ENCODE peak calls at places on chromosomes 6 and 20, in four cellular contexts. S is WTC11, K is K562, E is SK-N-SH. F is an unnamed sample.

GRCh38 chr6:37396571-37397185 is 36.3 kb upstream of the CMTR1 start:
- DNase-seq in S (no peak), K (no peak), E (no peak), F (no peak)

GRCh38 chr6:117506180-117506835 is 23.8 kb downstream of the DCBLD1 start:
- DNase-seq in S (no peak), K (no peak), E (no peak), F (peak)

GRCh38 chr6:106241498-106241897 is 84.1 kb downstream of the ATG5 start:
- DNase-seq in S (no peak), K (no peak), E (no peak), F (no peak)

GRCh38 chr6:20564269-20564668 is 30.0 kb downstream of the CDKAL1 start:
- DNase-seq in S (no peak), K (no peak), E (no peak), F (no peak)

GRCh38 chr6:31086788-31087440 is 25.5 kb downstream of the C6orf15 start:
- DNase-seq in S (no peak), K (no peak), E (no peak), F (no peak)

GRCh38 chr6:144219056-144219685 is 66.0 kb upstream of the UTRN start:
- DNase-seq in S (no peak), K (peak), E (peak), F (peak)

GRCh38 chr6:12504325-12504966 is 212.1 kb upstream of the PHACTR1 start:
- DNase-seq in S (peak), K (peak), E (peak), F (peak)

GRCh38 chr6:151196571-151196970 is 43.2 kb upstream of the AKAP12 start:
- DNase-seq in S (no peak), K (no peak), E (no peak), F (no peak)

GRCh38 chr6:27280064-27280539 is 32.0 kb downstream of the POM121L2 start:
- DNase-seq in S (peak), K (peak), E (peak), F (peak)
- TF ChIP-seq FOXJ3 in S (no peak), K (no peak), E (no peak), F (no peak)

GRCh38 chr6:75203721-75204120 is 2.1 kb downstream of the COL12A1 start:
- DNase-seq in S (no peak), K (no peak), E (no peak), F (no peak)

GRCh38 chr6:75202676-75203131 is 3.1 kb downstream of the COL12A1 start:
- DNase-seq in S (no peak), K (no peak), E (peak), F (no peak)

GRCh38 chr6:75201076-75201475 is 4.8 kb downstream of the COL12A1 start:
- DNase-seq in S (no peak), K (no peak), E (no peak), F (no peak)

GRCh38 chr6:75199856-75200255 is 6.0 kb downstream of the COL12A1 start:
- DNase-seq in S (no peak), K (no peak), E (no peak), F (no peak)

GRCh38 chr6:75201901-75202672 is 3.8 kb downstream of the COL12A1 start:
- DNase-seq in S (peak), K (no peak), E (peak), F (no peak)
- TF ChIP-seq FOXJ3 in S (no peak), K (no peak), E (no peak), F (no peak)

DNA sequence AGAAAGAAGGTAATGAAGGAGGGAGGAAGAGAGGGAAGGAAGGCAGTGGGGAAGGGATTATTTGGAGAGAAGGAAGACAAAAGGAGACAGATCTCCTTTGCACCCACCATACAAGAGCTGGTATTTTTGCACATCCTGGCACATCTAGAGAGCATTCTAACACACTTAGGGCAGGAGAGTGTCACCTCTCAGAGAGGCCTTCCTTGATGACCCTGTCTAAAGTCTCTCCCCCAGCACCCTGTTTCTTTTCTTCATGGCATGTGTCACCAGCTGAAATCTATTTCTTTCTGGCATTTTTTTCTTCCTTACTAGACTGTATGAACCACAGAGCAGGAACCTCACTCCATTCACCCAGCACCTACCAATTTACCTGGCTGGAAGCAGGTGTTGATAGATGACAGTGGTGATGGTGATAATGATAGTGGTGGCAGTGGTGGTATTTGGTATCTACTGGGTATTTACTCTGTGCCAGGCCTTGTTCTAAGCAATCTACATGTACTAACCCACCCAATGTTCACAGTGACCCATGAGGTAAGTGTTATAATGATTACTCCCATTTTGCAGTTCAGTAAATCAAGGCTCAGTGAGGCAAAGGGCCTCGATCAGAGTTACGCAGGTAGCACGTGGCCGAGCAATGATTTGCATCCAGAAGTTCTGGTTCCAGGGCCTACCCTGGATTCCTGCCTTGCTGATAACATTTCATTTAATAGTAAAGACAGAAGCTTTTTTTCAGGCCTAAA is 131.8 kb downstream of the NFATC2 start:
- DNase-seq in S (no peak), K (no peak), E (no peak), F (no peak)
- TF ChIP-seq FOXJ3 in S (no peak), K (no peak), E (no peak), F (no peak)

GRCh38 chr6:14965340-14966102 is 280.3 kb upstream of the JARID2 start:
- DNase-seq in S (no peak), K (no peak), E (no peak), F (no peak)
- TF ChIP-seq FOXJ3 in S (no peak), K (no peak), E (no peak), F (no peak)

DNA sequence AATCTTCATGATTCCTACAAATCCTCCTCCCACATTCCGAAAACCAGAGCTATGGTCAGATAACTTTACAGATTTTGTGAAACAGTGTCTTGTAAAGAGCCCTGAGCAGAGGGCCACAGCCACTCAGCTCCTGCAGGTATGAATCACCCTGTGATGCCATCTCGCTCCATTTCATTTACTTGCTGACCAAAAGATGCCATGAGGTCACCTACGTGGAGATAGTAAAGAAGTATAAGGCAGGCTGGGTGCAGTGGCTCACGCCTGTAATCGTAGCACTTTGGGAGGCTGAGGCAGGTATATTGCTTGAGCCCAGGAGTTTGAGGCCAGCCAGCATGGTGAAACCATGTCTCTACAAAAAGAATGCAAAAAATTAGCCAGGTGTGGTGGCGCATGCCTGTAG is 30.9 kb downstream of the STK4 start:
- DNase-seq in S (no peak), K (no peak), E (no peak), F (no peak)
- TF ChIP-seq FOXJ3 in S (no peak), K (no peak), E (no peak), F (no peak)

GRCh38 chr20:59081036-59081435 is 38.5 kb upstream of the PRELID3B start:
- DNase-seq in S (no peak), K (no peak), E (no peak), F (no peak)

GRCh38 chr20:59078231-59078630 is 35.6 kb upstream of the PRELID3B start:
- DNase-seq in S (no peak), K (no peak), E (no peak), F (no peak)

GRCh38 chr20:59084041-59084841 is 41.7 kb upstream of the PRELID3B start:
- DNase-seq in S (no peak), K (no peak), E (no peak), F (no peak)

GRCh38 chr20:59082981-59083380 is 40.4 kb upstream of the PRELID3B start:
- DNase-seq in S (no peak), K (no peak), E (no peak), F (no peak)

DNA sequence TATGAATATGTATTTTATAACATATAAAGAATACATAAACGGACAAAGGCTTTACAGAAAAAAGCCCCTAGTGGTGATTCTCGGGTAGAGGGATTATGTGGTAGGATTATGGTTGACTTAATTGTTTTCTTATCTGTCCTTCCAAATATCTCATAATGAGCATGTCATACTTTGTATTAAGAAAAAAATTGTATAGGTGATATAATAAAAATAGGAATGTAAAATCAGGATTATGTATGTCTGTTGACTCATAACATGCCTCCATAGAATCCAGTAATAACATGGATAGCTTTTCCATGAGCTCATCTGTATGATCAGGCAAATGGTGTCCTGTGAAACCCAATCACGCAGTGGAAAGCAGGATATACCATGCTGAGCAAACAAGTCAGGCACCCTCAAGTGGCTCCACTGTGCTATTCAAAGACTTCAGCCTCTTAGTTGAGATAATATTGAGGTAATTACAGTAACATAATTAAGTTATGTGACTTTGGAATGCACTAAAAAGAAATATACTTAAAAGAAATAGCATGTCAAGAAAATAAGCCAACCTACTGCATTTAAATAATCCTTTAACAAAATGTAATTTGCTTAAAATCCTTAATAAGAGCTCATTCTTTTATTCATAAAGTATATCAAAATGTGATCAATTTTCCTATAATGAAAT is 39.6 kb upstream of the PRELID3B start:
- DNase-seq in S (no peak), K (peak), E (no peak), F (peak)
- TF ChIP-seq FOXJ3 in S (no peak), K (no peak), E (no peak), F (no peak)

DNA sequence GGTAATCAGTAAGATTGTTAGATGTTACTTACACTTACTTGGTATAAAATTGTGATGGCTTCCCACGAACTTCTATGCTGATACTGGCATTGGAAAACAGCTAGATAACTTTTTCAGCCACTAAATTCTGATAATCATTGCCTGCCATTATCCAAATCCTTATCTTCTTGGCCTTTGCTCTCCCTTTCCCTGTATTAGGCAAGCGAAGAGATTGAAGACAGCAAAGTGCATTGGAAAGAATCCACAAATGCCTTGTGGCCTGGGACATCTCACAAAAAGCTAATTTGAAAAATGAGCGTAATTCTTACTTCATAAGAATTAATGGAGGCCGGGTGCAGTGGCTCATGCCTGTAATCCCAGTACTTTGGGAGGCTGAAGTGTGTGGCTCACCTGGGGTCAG is 79.5 kb upstream of the MARCKS start:
- DNase-seq in S (no peak), K (no peak), E (no peak), F (no peak)
- TF ChIP-seq FOXJ3 in S (no peak), K (no peak), E (no peak), F (no peak)